ENCODE peak calls at places on chromosomes 5 and 9, in six cellular contexts. C is IMR-90, K is H1, F is mesenchymal stem cell, W is mesendoderm, L is H9. O is an unnamed sample.

GRCh38 chr5:135240283-135240633 is 158.8 kb downstream of the MACROH2A1 start:
- DNase-seq in C (no peak), K (no peak), F (no peak), W (no peak), L (peak; percentile 7), O (no peak)

GRCh38 chr9:18268381-18268780 is 205.6 kb upstream of the ADAMTSL1 start:
- DNase-seq in C (peak; percentile 74), K (no peak), F (peak; percentile 23), W (peak; percentile 78), L (no peak), O (peak; percentile 51)

GRCh38 chr9:36992501-36993316 is 41.4 kb downstream of the PAX5 start:
- DNase-seq in C (no peak), K (no peak), F (no peak), W (no peak), L (no peak), O (no peak)

GRCh38 chr5:127804886-127805426 is 101.8 kb downstream of the CCDC192 start:
- DNase-seq in C (peak; percentile 61), K (no peak), F (peak; percentile 42), W (no peak), L (no peak), O (no peak)

GRCh38 chr5:174409070-174409469 is 315.3 kb upstream of the MSX2 start:
- DNase-seq in C (no peak), K (no peak), F (no peak), W (peak; percentile 45), L (no peak), O (no peak)

GRCh38 chr5:93800988-93801811 is 59.8 kb upstream of the POU5F2 start:
- DNase-seq in C (peak; percentile 64), K (no peak), F (peak; percentile 66), W (peak; percentile 35), L (no peak), O (peak; percentile 36)

GRCh38 chr5:74342948-74343682 is 297.4 kb downstream of the ENC1 start:
- DNase-seq in C (peak; percentile 5), K (no peak), F (no peak), W (no peak), L (no peak), O (no peak)

GRCh38 chr9:114282926-114283325 is 40.0 kb upstream of the ORM1 start:
- DNase-seq in C (peak; percentile 93), K (no peak), F (peak; percentile 94), W (peak; percentile 51), L (peak; percentile 4), O (no peak)

GRCh38 chr5:127092690-127093089 is 19.4 kb upstream of the C5orf63 start:
- DNase-seq in C (peak; percentile 82), K (no peak), F (peak; percentile 81), W (peak; percentile 51), L (no peak), O (no peak)

GRCh38 chr9:20624201-20625002 is 2.1 kb upstream of the MLLT3 start:
- DNase-seq in C (peak; percentile 79), K (no peak), F (peak; percentile 86), W (peak; percentile 81), L (peak; percentile 41), O (peak; percentile 77)

GRCh38 chr5:80961376-80962281 is 1.5 kb downstream of the RASGRF2 start:
- DNase-seq in C (peak; percentile 23), K (no peak), F (peak; percentile 65), W (no peak), L (no peak), O (peak; percentile 9)

GRCh38 chr9:111798786-111799185 is 4.0 kb upstream of the SHOC1 start:
- DNase-seq in C (peak; percentile 85), K (no peak), F (peak; percentile 77), W (no peak), L (no peak), O (no peak)

GRCh38 chr9:135214706-135215105 is 127.2 kb downstream of the OLFM1 start:
- DNase-seq in C (no peak), K (no peak), F (no peak), W (no peak), L (no peak), O (no peak)

GRCh38 chr5:141692919-141693848 is 11.2 kb upstream of the ARAP3 start:
- DNase-seq in C (peak; percentile 55), K (no peak), F (peak; percentile 32), W (no peak), L (no peak), O (no peak)

GRCh38 chr9:14051459-14051858 is 262.5 kb downstream of the NFIB start:
- DNase-seq in C (no peak), K (no peak), F (peak; percentile 7), W (no peak), L (no peak), O (no peak)

GRCh38 chr5:144203750-144204596 is 33.3 kb downstream of the KCTD16 start:
- DNase-seq in C (peak; percentile 82), K (no peak), F (peak; percentile 77), W (peak; percentile 70), L (peak; percentile 31), O (peak; percentile 65)

GRCh38 chr5:81971694-81972495 is at the start of gene ATG10:
- DNase-seq in C (peak; percentile 90), K (peak; percentile 80), F (peak; percentile 93), W (peak; percentile 97), L (peak; percentile 94), O (peak; percentile 95)

DNA sequence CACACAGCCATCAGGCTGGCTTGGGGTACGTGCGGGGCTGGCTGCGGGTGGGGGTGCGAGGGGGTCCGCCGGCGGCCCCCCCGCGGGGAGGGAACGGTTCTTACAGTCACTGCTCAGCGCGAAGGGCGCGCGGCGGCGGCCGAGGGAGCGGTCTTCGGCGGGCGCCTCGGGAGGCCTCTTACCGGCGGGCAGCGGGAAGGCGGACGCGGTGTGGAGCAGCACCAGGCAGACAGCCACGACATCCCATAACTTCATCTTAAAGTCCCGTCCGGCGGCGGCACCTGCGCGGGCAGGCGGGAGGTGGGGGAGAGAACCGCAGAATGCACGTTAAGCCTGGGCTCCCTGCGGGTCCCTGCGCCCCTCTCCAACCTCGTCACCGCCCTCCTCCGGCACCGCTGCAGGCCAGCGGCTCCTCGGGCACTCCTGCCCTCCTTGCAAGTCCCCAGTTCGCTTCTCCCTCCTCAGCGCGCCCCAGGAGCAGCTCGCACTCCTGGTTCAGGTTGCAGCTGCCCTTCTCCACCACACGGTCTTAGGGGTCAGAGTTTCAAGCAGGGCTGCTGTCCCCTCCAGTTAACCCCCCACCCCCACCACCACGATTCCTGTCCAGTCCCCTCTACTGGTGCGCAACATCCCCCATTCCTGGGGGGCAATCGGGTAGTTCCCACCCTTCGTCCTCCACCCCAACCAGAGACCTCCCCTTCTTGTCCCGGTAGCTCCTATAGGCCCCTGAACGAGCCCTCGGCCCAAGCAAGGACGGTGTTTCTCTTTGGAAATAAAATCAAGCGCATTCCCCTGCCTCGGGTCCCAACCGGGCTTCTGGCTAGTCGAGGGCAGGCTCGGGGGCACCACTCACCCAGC is 5.1 kb downstream of the GDNF start:
- DNase-seq in C (no peak), K (no peak), F (no peak), W (peak; percentile 62), L (peak; percentile 67), O (no peak)
- H3K18ac ChIP-seq in C (no peak overlapping the region), K (peak overlapping the region; percentile 9), F (peak overlapping the region; percentile 71), W (no peak overlapping the region), L (no peak overlapping the region), O (peak overlapping the region; percentile 93)

GRCh38 chr5:154543380-154543779 is 65.4 kb upstream of the HAND1 start:
- DNase-seq in C (no peak), K (no peak), F (no peak), W (no peak), L (no peak), O (no peak)

GRCh38 chr5:154540600-154540999 is 62.6 kb upstream of the HAND1 start:
- DNase-seq in C (no peak), K (no peak), F (no peak), W (no peak), L (no peak), O (no peak)

GRCh38 chr5:154541553-154541952 is 63.5 kb upstream of the HAND1 start:
- DNase-seq in C (no peak), K (no peak), F (no peak), W (peak; percentile 74), L (peak; percentile 60), O (no peak)

GRCh38 chr5:154542581-154542980 is 64.6 kb upstream of the HAND1 start:
- DNase-seq in C (no peak), K (no peak), F (no peak), W (no peak), L (no peak), O (no peak)

DNA sequence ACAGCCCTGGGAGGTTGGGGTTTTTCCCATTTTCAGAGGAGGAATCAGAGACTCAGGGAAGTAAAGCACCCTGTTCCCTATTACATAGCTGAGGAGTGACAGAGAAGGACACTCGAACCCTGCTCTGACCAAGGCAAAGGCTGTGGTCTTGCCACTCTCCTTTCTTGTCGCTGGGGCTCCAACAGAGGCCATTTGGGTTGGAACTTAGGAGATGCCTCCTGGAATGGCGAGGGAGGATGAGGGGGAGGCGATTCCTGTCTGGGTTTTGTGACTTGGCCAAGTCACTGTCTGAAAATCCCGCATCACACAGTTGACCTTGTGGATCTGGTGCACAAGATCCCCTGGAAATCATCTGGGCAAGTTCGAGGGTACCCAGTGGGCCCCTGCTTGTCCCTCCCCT is 64.0 kb upstream of the HAND1 start:
- DNase-seq in C (no peak), K (no peak), F (no peak), W (no peak), L (no peak), O (no peak)
- H2AK5ac ChIP-seq in C (no peak overlapping the region), K (no peak overlapping the region), F (no peak overlapping the region), W (no peak overlapping the region), L (no peak overlapping the region), O (no peak overlapping the region)

DNA sequence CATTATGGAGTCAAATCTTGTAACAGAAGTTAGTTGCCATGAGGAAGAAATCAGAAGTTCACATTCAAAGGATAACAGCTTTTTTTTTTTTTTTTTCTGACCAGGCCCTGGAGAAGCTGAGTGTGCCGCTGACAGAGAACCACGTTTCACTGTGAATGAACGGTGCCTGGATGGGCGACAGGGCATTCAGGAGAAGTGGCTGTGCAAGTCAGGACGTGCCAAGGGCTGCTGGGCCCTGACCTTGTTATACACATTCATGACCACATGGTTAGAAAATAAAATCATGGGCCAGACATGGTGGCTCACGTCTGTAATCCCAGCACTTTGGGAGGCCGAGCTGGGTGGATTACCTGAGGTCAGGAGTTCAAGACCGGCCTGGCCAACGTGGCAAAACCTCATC is 91.6 kb downstream of the ANKH start:
- DNase-seq in C (no peak), K (no peak), F (no peak), W (no peak), L (no peak), O (no peak)
- H2BK15ac ChIP-seq in C (no peak overlapping the region), K (no peak overlapping the region), F (no peak overlapping the region), W (no peak overlapping the region), L (no peak overlapping the region), O (no peak overlapping the region)

DNA sequence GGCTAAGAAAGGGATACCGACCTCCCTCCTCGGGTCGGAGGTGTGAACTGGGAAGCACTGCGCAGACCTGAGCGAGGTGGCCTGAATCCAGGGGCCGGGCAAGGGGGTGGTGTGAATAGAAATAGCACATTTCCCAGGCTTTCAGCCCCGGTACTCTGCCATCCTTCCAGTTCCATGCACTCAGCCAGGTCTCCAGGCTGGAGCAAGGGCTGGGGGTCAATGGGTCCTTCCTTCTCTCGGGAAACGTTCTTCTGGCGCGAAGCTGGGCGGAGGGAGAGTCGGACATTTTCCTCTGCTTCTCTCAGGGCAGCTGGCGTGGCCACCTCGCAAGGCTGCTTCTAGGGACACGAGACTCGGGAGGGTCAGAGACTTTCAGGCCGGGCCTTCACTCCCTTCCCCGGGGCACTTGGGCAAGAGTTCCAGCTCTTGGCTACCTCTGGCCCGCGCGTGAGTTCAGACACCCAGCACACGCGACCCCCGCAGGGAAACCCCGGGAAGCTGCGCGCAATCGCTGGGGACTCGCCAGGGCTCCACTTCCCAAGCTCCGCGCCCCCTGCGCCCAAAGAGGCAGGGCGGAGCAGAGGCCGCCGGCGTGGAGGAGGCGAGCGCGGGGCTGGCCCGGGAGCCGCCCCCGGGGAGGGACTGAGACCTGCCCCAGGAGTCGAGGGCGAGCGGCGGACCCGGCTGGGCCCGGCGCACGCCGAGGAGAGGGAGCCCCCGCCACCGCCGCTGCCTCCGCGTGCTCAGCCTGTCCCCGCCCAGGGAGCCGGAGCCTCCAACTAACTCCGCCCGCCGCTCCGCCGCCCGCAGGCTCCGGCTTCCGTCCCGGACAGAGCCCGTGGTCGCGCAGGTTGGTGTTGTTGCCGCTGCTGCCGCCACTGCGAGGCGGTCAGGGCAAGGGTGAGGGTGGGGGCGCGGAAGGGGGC is at the start of gene PAM:
- DNase-seq in C (peak; percentile 62), K (no peak), F (peak; percentile 79), W (peak; percentile 88), L (peak; percentile 78), O (peak; percentile 65)
- H3K18ac ChIP-seq in C (peak within 1 kb of the TSS; percentile 77), K (peak within 1 kb of the TSS; percentile 95), F (peak within 1 kb of the TSS; percentile 95), W (peak within 1 kb of the TSS; percentile 54), L (peak within 1 kb of the TSS; percentile 93), O (peak within 1 kb of the TSS; percentile 98)